ENCODE peak calls at places on chromosomes 4 and X, in six cellular contexts. K is HepG2, J is H1, C is K562, A is GM12891, E is GM12878. Q is an unnamed sample.

GRCh38 chrX:290476-291166 is 9.4 kb downstream of the PLCXD1 start:
- DNase-seq in A (no peak), J (no peak), C (no peak), K (no peak), E (no peak), Q (no peak)

GRCh38 chr4:14816592-14817273 is 185.5 kb upstream of the CPEB2 start:
- DNase-seq in J (no peak), A (no peak), C (no peak), E (no peak), K (no peak), Q (no peak)

GRCh38 chr4:112168719-112169500 is 23.7 kb downstream of the FAM241A start:
- DNase-seq in A (no peak), E (no peak), J (no peak), K (no peak), C (peak), Q (no peak)

GRCh38 chrX:19886888-19887531 is 390 bp downstream of the SH3KBP1 start:
- DNase-seq in K (no peak), A (peak), E (no peak), J (peak), C (peak), Q (no peak)

GRCh38 chrX:10393241-10393640 is 227.1 kb downstream of the MID1 start:
- DNase-seq in E (no peak), A (no peak), K (no peak), J (no peak), C (no peak), Q (no peak)

GRCh38 chrX:56232221-56233082 is at the start of gene KLF8:
- DNase-seq in K (no peak), E (no peak), J (peak), A (no peak), C (peak), Q (peak)

GRCh38 chrX:9562851-9563250 is 98.0 kb downstream of the TBL1X start:
- DNase-seq in E (no peak), A (no peak), C (no peak), K (peak), J (no peak), Q (no peak)

GRCh38 chrX:21740329-21741274 is 17.3 kb downstream of the SMPX start:
- DNase-seq in A (no peak), K (peak), J (no peak), E (no peak), C (no peak), Q (no peak)

GRCh38 chrX:70452143-70452733 is 7.6 kb downstream of the DLG3 start:
- DNase-seq in J (peak), K (peak), C (peak), A (no peak), E (no peak), Q (no peak)

GRCh38 chrX:118459494-118459893 is 36.1 kb upstream of the DOCK11 start:
- DNase-seq in J (no peak), K (peak), C (peak), E (peak), A (peak), Q (peak)

GRCh38 chrX:15943393-15943792 is 88.8 kb upstream of the AP1S2 start:
- DNase-seq in C (peak), K (no peak), E (no peak), A (no peak), J (no peak), Q (no peak)

GRCh38 chr4:145589923-145590702 is 29.1 kb upstream of the MMAA start:
- DNase-seq in A (no peak), K (no peak), J (no peak), E (no peak), C (no peak), Q (no peak)

GRCh38 chrX:119266364-119266995 is 30.4 kb downstream of the PGRMC1 start:
- DNase-seq in A (peak), E (no peak), K (peak), C (peak), J (no peak), Q (no peak)

GRCh38 chr4:14336656-14337055 is 665.6 kb upstream of the CPEB2 start:
- DNase-seq in K (no peak), C (no peak), J (no peak), A (no peak), E (no peak), Q (no peak)

GRCh38 chr4:16942491-16942890 is 44.0 kb upstream of the LDB2 start:
- DNase-seq in J (no peak), K (no peak), C (peak), A (no peak), E (no peak), Q (no peak)

GRCh38 chrX:23660766-23661132 is 6.5 kb upstream of the PRDX4 start:
- DNase-seq in C (no peak), J (no peak), K (no peak), A (no peak), E (no peak), Q (no peak)

GRCh38 chr4:96102541-96103018 is 262.7 kb downstream of the PDHA2 start:
- DNase-seq in C (no peak), E (no peak), J (no peak), A (no peak), K (no peak), Q (no peak)

GRCh38 chr4:2247128-2248043 is 5.5 kb upstream of the HAUS3 start:
- DNase-seq in K (no peak), E (no peak), C (no peak), J (peak), A (peak), Q (peak)

GRCh38 chr4:120005091-120005490 is 61.6 kb downstream of the MAD2L1 start:
- DNase-seq in A (no peak), E (no peak), K (no peak), J (no peak), C (no peak), Q (no peak)

GRCh38 chrX:115900425-115900824 is 270.1 kb upstream of the AGTR2 start:
- DNase-seq in C (no peak), J (no peak), E (no peak), K (no peak), A (no peak), Q (no peak)

GRCh38 chr4:1785592-1785991 is 7.5 kb upstream of the FGFR3 start:
- DNase-seq in E (no peak), K (no peak), J (no peak), C (peak), A (no peak), Q (no peak)

GRCh38 chrX:23989689-23990088 is 37.3 kb downstream of the KLHL15 start:
- DNase-seq in A (no peak), C (no peak), K (no peak), J (no peak), E (no peak), Q (no peak)

GRCh38 chr4:165788686-165789463 is 84.2 kb upstream of the TLL1 start:
- DNase-seq in J (no peak), K (no peak), E (no peak), A (no peak), C (no peak), Q (no peak)

GRCh38 chr4:40121515-40121914 is 64.9 kb downstream of the N4BP2 start:
- DNase-seq in A (no peak), K (no peak), J (no peak), C (peak), E (peak), Q (no peak)

GRCh38 chr4:106315476-106315967 is 487 bp downstream of the TBCK start:
- DNase-seq in K (peak), C (no peak), J (no peak), A (peak), E (no peak), Q (no peak)

GRCh38 chr4:7295917-7296660 is 103.8 kb downstream of the SORCS2 start:
- DNase-seq in C (peak), A (peak), J (peak), E (no peak), K (no peak), Q (no peak)

GRCh38 chr4:7293703-7294102 is 101.4 kb downstream of the SORCS2 start:
- DNase-seq in E (no peak), A (no peak), J (no peak), C (no peak), K (no peak), Q (no peak)

GRCh38 chr4:7296661-7297335 is 104.5 kb downstream of the SORCS2 start:
- DNase-seq in J (no peak), C (no peak), K (no peak), A (no peak), E (no peak), Q (no peak)

GRCh38 chr4:7294176-7294756 is 101.9 kb downstream of the SORCS2 start:
- DNase-seq in K (no peak), E (no peak), A (no peak), C (no peak), J (no peak), Q (no peak)

GRCh38 chr4:7295201-7295916 is 103.0 kb downstream of the SORCS2 start:
- DNase-seq in K (no peak), J (no peak), C (no peak), E (no peak), A (no peak), Q (no peak)
- TF ChIP-seq TAF1 in K (no peak), J (no peak), C (no peak), E (no peak), A (no peak), Q (no peak)

GRCh38 chr4:151664289-151664688 is 96.5 kb downstream of the GATB start:
- DNase-seq in K (no peak), A (no peak), C (no peak), J (no peak), E (no peak), Q (no peak)
- TF ChIP-seq POLR2AphosphoS5 in K (no peak), A (no peak), C (no peak), J (no peak), E (no peak), Q (no peak)

DNA sequence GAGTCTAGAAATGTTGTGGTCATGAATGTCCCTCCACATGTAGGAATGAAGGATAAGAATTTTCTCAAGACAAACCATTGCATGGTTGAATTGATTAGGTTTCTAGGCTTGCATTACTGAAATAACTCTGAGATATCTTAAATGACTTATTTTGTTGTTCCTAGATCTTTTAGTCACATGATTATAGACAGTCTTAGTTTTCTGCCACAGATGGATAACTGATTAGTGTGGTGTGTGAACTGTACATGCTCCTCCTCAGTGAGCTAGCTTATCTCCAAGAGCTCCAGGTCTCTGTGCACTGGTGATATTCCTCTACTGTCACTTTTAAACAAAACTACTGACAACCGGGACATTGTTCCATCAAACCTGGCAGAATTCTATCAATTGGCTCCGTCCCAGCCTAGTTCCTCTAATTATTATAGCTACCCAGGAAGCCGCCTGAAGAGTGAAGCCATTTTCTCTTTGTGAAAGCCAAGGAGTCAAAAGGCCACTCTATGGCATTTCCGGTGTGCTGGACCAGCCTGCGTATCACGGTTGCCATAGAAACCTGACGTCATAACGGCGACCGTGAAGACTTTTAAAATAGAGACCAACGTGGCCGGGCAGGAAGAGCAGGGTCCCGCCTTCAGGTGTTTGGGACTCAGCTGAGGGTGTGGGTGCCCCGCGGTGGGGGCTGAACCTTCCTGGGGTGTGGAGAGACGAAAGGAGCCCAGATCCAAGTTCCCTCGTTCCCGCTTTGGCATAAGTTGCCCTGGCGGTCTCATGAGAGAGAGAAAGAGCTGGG is 28.1 kb downstream of the BEX3 start:
- DNase-seq in A (peak), E (peak), K (peak), C (peak), J (peak), Q (no peak)
- TF ChIP-seq POLR2A in A (no peak), E (peak), K (no peak), C (peak), J (peak), Q (no peak)

GRCh38 chrX:12954376-12954775 is 20.5 kb upstream of the TMSB4X start:
- DNase-seq in J (no peak), A (no peak), E (no peak), K (no peak), C (no peak), Q (no peak)
- TF ChIP-seq TAF1 in J (no peak), A (no peak), E (no peak), K (no peak), C (no peak), Q (no peak)

Q was measured in GM12892.